ENCODE peak calls at places on chromosomes 7 and 10, in eight cellular contexts. X, O, K, H, M, S, Q and R are unnamed samples.

GRCh38 chr7:104855826-104856225 is 158.2 kb upstream of the KMT2E start:
- DNase-seq in X (no peak), O (no peak), K (no peak), H (no peak), M (no peak), S (no peak), Q (peak), R (no peak)

GRCh38 chr10:22601618-22602017 is 112.8 kb downstream of the PIP4K2A start:
- DNase-seq in X (no peak), O (no peak), K (no peak), H (no peak), M (no peak), S (no peak), Q (no peak), R (no peak)

GRCh38 chr10:21572578-21572977 is 38.5 kb downstream of the MLLT10 start:
- DNase-seq in X (peak), O (no peak), K (no peak), H (no peak), M (no peak), S (no peak), Q (no peak), R (peak)

GRCh38 chr7:725223-726005 is 1.1 kb upstream of the DNAAF5 start:
- DNase-seq in X (no peak), O (no peak), K (no peak), H (no peak), M (peak), S (peak), Q (peak), R (no peak)

GRCh38 chr10:28463676-28464395 is 69.1 kb upstream of the WAC start:
- DNase-seq in X (no peak), O (peak), K (no peak), H (no peak), M (no peak), S (peak), Q (no peak), R (no peak)

GRCh38 chr10:33521062-33521461 is 186.6 kb upstream of the NRP1 start:
- DNase-seq in X (no peak), O (no peak), K (no peak), H (no peak), M (no peak), S (no peak), Q (no peak), R (no peak)

GRCh38 chr7:2403718-2404648 is 572 bp downstream of the CHST12 start:
- DNase-seq in X (no peak), O (peak), K (no peak), H (no peak), M (no peak), S (peak), Q (peak), R (no peak)

GRCh38 chr10:121536271-121536918 is 61.8 kb downstream of the FGFR2 start:
- DNase-seq in X (no peak), O (no peak), K (no peak), H (no peak), M (no peak), S (peak), Q (no peak), R (peak)

GRCh38 chr7:17584822-17585221 is 286.4 kb downstream of the AHR start:
- DNase-seq in X (peak), O (no peak), K (peak), H (no peak), M (no peak), S (no peak), Q (peak), R (no peak)

GRCh38 chr10:60827791-60828488 is 49.7 kb downstream of the CDK1 start:
- DNase-seq in X (peak), O (no peak), K (no peak), H (no peak), M (no peak), S (no peak), Q (peak), R (peak)

GRCh38 chr10:416091-416515 is 273.4 kb downstream of the DIP2C start:
- DNase-seq in X (no peak), O (no peak), K (no peak), H (peak), M (no peak), S (no peak), Q (no peak), R (no peak)

GRCh38 chr10:125123363-125124113 is 36.8 kb downstream of the CTBP2 start:
- DNase-seq in X (peak), O (peak), K (no peak), H (peak), M (peak), S (peak), Q (peak), R (peak)

GRCh38 chr7:146772581-146772980 is 656.0 kb downstream of the CNTNAP2 start:
- DNase-seq in X (no peak), O (no peak), K (no peak), H (no peak), M (no peak), S (no peak), Q (no peak), R (no peak)

GRCh38 chr10:79403441-79404230 is 41.8 kb downstream of the ZCCHC24 start:
- DNase-seq in X (no peak), O (peak), K (no peak), H (no peak), M (no peak), S (no peak), Q (peak), R (no peak)

GRCh38 chr10:32332299-32332750 is 14.6 kb downstream of the EPC1 start:
- DNase-seq in X (no peak), O (no peak), K (no peak), H (no peak), M (no peak), S (no peak), Q (peak), R (no peak)

GRCh38 chr7:121000091-121000983 is 11.8 kb downstream of the CPED1 start:
- DNase-seq in X (no peak), O (no peak), K (no peak), H (no peak), M (no peak), S (no peak), Q (no peak), R (no peak)

DNA sequence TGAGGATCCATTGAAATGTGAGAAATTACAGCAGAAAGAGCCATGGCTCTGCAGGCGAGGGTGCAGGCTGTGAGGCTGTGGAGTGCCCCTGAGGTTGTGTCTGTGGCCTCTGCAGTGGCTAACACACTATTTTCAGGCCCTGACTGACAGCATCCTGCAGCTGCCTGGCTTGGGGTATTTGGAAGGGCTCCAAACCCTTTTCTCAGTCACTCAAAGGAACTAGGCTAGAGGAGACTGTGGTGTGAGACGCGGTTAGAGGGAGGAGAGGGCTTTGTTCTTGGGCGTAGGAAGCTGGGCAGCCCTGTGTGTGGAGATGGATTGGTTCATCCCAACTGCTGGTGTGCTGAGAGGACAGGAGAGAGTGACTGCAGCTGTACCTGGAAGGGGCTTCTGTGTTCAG is 134.9 kb downstream of the RAMP3 start:
- DNase-seq in X (peak), O (no peak), K (no peak), H (no peak), M (no peak), S (no peak), Q (no peak), R (peak)
- TF ChIP-seq CTCF in X (no peak), O (no peak), K (no peak), H (no peak), M (no peak), S (no peak), Q (no peak), R (no peak)

GRCh38 chr7:28165221-28165807 is 15.3 kb downstream of the JAZF1 start:
- DNase-seq in X (no peak), O (no peak), K (no peak), H (no peak), M (no peak), S (no peak), Q (no peak), R (no peak)
- H3K4me3 ChIP-seq in X (no peak), O (no peak), K (no peak), H (no peak), M (no peak), S (no peak), Q (no peak), R (no peak)

DNA sequence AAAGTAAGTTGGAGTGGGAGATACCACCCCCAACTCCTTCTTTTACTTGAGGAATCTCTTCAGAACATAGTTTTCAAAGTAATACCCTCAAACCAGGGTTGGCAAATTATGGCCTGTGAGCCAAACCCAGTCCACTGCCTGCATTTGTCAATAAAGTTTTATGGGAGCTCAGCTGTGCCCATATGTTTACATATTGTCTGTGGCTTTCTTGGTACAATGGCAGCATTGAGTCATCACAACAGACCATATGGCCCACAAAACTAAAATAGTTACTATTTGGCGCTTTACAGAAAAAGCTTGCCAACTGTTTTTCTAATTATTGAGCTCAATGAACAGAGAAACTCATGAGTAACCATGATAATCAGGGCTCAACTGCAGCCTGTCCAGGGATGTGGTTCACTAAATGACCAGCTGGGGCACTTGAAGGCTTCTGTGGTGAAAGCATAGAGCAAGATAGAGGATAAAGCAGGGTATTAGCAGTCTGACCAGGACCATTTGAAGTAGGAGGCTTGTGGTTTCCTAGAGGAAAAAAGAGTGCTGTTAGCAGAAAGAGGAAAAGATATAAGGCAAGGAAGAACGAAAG is 196.0 kb upstream of the GRB10 start:
- DNase-seq in X (no peak), O (no peak), K (no peak), H (no peak), M (no peak), S (no peak), Q (no peak), R (peak)
- TF ChIP-seq CTCF in X (no peak), O (no peak), K (peak), H (no peak), M (peak), S (no peak), Q (peak), R (peak)

GRCh38 chr7:101179117-101179779 is 845 bp downstream of the NAT16 start:
- DNase-seq in X (no peak), O (no peak), K (no peak), H (no peak), M (no peak), S (no peak), Q (no peak), R (no peak)

GRCh38 chr7:101175664-101176063 is 4.4 kb downstream of the NAT16 start:
- DNase-seq in X (no peak), O (no peak), K (no peak), H (no peak), M (no peak), S (no peak), Q (no peak), R (no peak)

GRCh38 chr7:101185258-101185839 is 5.3 kb upstream of the NAT16 start:
- DNase-seq in X (no peak), O (no peak), K (no peak), H (no peak), M (no peak), S (no peak), Q (peak), R (no peak)

GRCh38 chr7:101177644-101178043 is 2.4 kb downstream of the NAT16 start:
- DNase-seq in X (no peak), O (no peak), K (no peak), H (no peak), M (no peak), S (no peak), Q (no peak), R (no peak)

GRCh38 chr7:101179780-101180755 is at the start of gene NAT16:
- DNase-seq in X (no peak), O (no peak), K (no peak), H (no peak), M (no peak), S (no peak), Q (no peak), R (no peak)
- H3K4me3 ChIP-seq in X (no peak), O (no peak), K (peak), H (no peak), M (no peak), S (no peak), Q (no peak), R (no peak)

GRCh38 chr10:114501650-114502049 is 97.3 kb upstream of the AFAP1L2 start:
- DNase-seq in X (no peak), O (no peak), K (no peak), H (no peak), M (no peak), S (no peak), Q (no peak), R (no peak)
- TF ChIP-seq CTCF in X (no peak), O (no peak), K (no peak), H (no peak), M (peak), S (no peak), Q (no peak), R (no peak)

GRCh38 chr7:92696584-92696983 is 106.4 kb upstream of the FAM133B start:
- DNase-seq in X (no peak), O (no peak), K (no peak), H (no peak), M (no peak), S (no peak), Q (no peak), R (no peak)

GRCh38 chr7:92697012-92697411 is 106.8 kb upstream of the FAM133B start:
- DNase-seq in X (no peak), O (no peak), K (no peak), H (no peak), M (no peak), S (no peak), Q (no peak), R (no peak)

GRCh38 chr7:92699560-92699959 is 109.4 kb upstream of the FAM133B start:
- DNase-seq in X (no peak), O (no peak), K (no peak), H (no peak), M (no peak), S (no peak), Q (peak), R (no peak)

GRCh38 chr7:92697414-92697813 is 107.2 kb upstream of the FAM133B start:
- DNase-seq in X (no peak), O (no peak), K (no peak), H (no peak), M (no peak), S (no peak), Q (no peak), R (no peak)

DNA sequence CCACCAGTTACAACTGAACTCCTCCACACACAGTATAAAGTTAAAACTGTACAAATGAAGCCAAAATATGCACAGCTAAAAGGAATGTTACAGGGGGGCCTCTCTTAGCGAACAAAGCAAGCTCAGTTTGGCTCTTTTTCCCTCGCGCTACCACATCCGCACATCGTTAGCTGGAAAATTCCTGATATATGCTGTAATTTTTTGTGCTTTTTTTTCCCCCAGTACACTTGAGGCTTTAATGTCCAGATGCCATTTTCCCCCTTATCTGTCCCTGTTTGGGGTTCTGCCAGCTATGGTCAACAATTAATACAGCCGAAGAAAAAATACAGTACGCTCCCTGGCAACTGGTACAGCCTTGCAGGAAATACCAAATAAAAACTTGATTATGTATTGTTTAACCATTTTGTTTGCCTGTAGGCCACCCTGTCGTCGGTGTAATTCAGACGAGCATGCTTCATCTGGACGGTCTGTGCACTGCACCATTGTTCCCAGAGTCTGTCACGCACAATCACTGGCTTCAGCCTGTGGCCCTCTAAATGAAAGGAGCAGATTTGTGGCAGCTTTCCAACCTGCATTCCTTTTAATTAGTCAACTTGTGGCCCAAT is 108.1 kb upstream of the FAM133B start:
- DNase-seq in X (peak), O (no peak), K (peak), H (peak), M (no peak), S (peak), Q (peak), R (peak)
- H3K4me3 ChIP-seq in X (no peak), O (peak), K (peak), H (no peak), M (no peak), S (no peak), Q (no peak), R (peak)

GRCh38 chr10:63976538-63976937 is 455.3 kb downstream of the REEP3 start:
- DNase-seq in X (no peak), O (peak), K (no peak), H (peak), M (no peak), S (peak), Q (peak), R (no peak)
- TF ChIP-seq CTCF in X (peak), O (peak), K (peak), H (peak), M (peak), S (peak), Q (peak), R (peak)